ENCODE peak calls at places on chromosomes 6 and 20, in five cellular contexts. P is naive thymus-derived CD8-positive, alpha-beta T cell; G is GM23248; X is left cardiac atrium; N is small intestine. K is an unnamed sample.

GRCh38 chr6:76764057-76764456 is 691.6 kb upstream of the IMPG1 start:
- DNase-seq in X (no peak), P (no peak), G (no peak), N (peak), K (no peak)

GRCh38 chr6:167990016-167990945 is 7.2 kb upstream of the KIF25 start:
- DNase-seq in X (no peak), N (no peak), G (no peak), P (no peak), K (no peak)

GRCh38 chr6:111013144-111013905 is 31.5 kb downstream of the RPF2 start:
- DNase-seq in N (no peak), G (no peak), X (no peak), P (no peak), K (no peak)

GRCh38 chr6:75693534-75693933 is 55.5 kb upstream of the MYO6 start:
- DNase-seq in X (no peak), P (no peak), N (no peak), G (peak), K (no peak)

GRCh38 chr6:133697666-133698065 is 191.2 kb upstream of the TCF21 start:
- DNase-seq in G (no peak), P (no peak), X (no peak), N (no peak), K (peak)

GRCh38 chr20:33787253-33787891 is 23.8 kb upstream of the CHMP4B start:
- DNase-seq in X (no peak), P (no peak), G (no peak), N (no peak), K (no peak)

GRCh38 chr6:106084973-106085686 is 1.0 kb upstream of the PRDM1 start:
- DNase-seq in G (peak), N (no peak), P (no peak), X (no peak), K (peak)

GRCh38 chr20:63686492-63687321 is 9.7 kb upstream of the TNFRSF6B start:
- DNase-seq in N (peak), X (peak), G (peak), P (no peak), K (peak)

GRCh38 chr6:44662461-44663121 is 275.1 kb downstream of the CDC5L start:
- DNase-seq in G (no peak), N (no peak), P (no peak), X (no peak), K (peak)

GRCh38 chr20:1822564-1823420 is 72.4 kb upstream of the SIRPA start:
- DNase-seq in G (peak), X (no peak), N (no peak), P (no peak), K (no peak)

GRCh38 chr6:157430834-157431233 is 49.8 kb downstream of the ZDHHC14 start:
- DNase-seq in N (no peak), P (no peak), X (no peak), G (no peak), K (no peak)

GRCh38 chr20:63708301-63709148 is 686 bp downstream of the ZGPAT start:
- DNase-seq in X (no peak), P (no peak), N (no peak), G (peak), K (peak)

GRCh38 chr6:155483858-155484257 is 28.2 kb upstream of the NOX3 start:
- DNase-seq in N (no peak), X (no peak), P (no peak), G (peak), K (no peak)

GRCh38 chr6:26032387-26033131 is 54.7 kb upstream of the HFE start:
- DNase-seq in X (no peak), G (peak), P (no peak), N (no peak), K (peak)

GRCh38 chr6:17865243-17865642 is 122.2 kb downstream of the KIF13A start:
- DNase-seq in P (no peak), N (no peak), X (no peak), G (peak), K (peak)

GRCh38 chr6:132190097-132190814 is 211.0 kb downstream of the MOXD1 start:
- DNase-seq in X (no peak), G (peak), N (no peak), P (no peak), K (no peak)

GRCh38 chr6:19465760-19466159 is 371.4 kb upstream of the ID4 start:
- DNase-seq in G (peak), P (no peak), N (no peak), X (no peak), K (peak)

GRCh38 chr6:118536478-118536877 is 11.6 kb upstream of the PLN start:
- DNase-seq in N (no peak), X (no peak), G (no peak), P (no peak), K (no peak)

GRCh38 chr20:49400410-49400809 is 82.1 kb downstream of the KCNB1 start:
- DNase-seq in G (peak), P (no peak), X (peak), N (no peak), K (no peak)

GRCh38 chr6:148435386-148435785 is 92.7 kb downstream of the SASH1 start:
- DNase-seq in P (no peak), N (no peak), X (no peak), G (peak), K (no peak)

GRCh38 chr6:148590881-148591280 is 155.9 kb upstream of the UST start:
- DNase-seq in X (no peak), P (no peak), N (no peak), G (no peak), K (no peak)

GRCh38 chr20:63132131-63132714 is 83.7 kb downstream of the YTHDF1 start:
- DNase-seq in G (no peak), P (no peak), X (peak), N (no peak), K (no peak)

GRCh38 chr6:15303162-15303919 is 57.5 kb downstream of the JARID2 start:
- DNase-seq in P (no peak), X (no peak), G (no peak), N (peak), K (no peak)

GRCh38 chr20:62617711-62618483 is 24.4 kb upstream of the SLCO4A1 start:
- DNase-seq in N (no peak), G (no peak), X (peak), P (no peak), K (no peak)

GRCh38 chr6:5552243-5552642 is 290.9 kb downstream of the FARS2 start:
- DNase-seq in G (no peak), N (no peak), X (no peak), P (no peak), K (no peak)

GRCh38 chr20:62925420-62926228 is 681 bp downstream of the DIDO1 start:
- DNase-seq in N (peak), X (peak), P (peak), G (peak), K (peak)

GRCh38 chr20:15654208-15654649 is 919.0 kb downstream of the KIF16B start:
- DNase-seq in X (no peak), G (peak), N (peak), P (no peak), K (peak)

GRCh38 chr6:22025468-22026159 is 271.2 kb downstream of the PRL start:
- DNase-seq in G (peak), X (no peak), N (no peak), P (no peak), K (peak)

GRCh38 chr6:120083186-120083585 is 733.6 kb upstream of the MAN1A1 start:
- DNase-seq in N (no peak), P (no peak), X (no peak), G (no peak), K (no peak)

GRCh38 chr6:75493400-75494064 is at the start of gene FILIP1:
- DNase-seq in P (no peak), G (peak), X (peak), N (no peak), K (peak)

GRCh38 chr6:15299430-15300131 is 53.7 kb downstream of the JARID2 start:
- DNase-seq in P (no peak), X (peak), G (peak), N (peak), K (no peak)

GRCh38 chr6:24960991-24961475 is 25.3 kb upstream of the RIPOR2 start:
- DNase-seq in N (no peak), G (no peak), P (peak), X (no peak), K (no peak)

GRCh38 chr6:46368137-46368536 is 123.1 kb downstream of the RCAN2 start:
- DNase-seq in G (no peak), X (no peak), P (no peak), N (no peak), K (no peak)

GRCh38 chr6:39791850-39792500 is at the start of gene DAAM2:
- DNase-seq in G (peak), N (no peak), P (no peak), X (peak), K (peak)

GRCh38 chr6:5078121-5078695 is 6.9 kb upstream of the PPP1R3G start:
- DNase-seq in X (no peak), P (no peak), N (no peak), G (peak), K (no peak)